ENCODE peak calls at places on chromosomes 5 and 9, in ten cellular contexts. M is left cardiac atrium; B is heart left ventricle; Y is left lung; T is WTC11; L is CD4-positive, CD25-positive, alpha-beta regulatory T cell; J is activated CD4-positive, alpha-beta T cell treated with anti-CD3 and anti-CD28 coated beads for 36 hours; P is left lobe of liver; X is activated CD8-positive, alpha-beta T cell treated with anti-CD3 and anti-CD28 coated beads for 36 hours; W is right cardiac atrium. H is an unnamed sample.

GRCh38 chr5:10904862-10905432 is 143.9 kb upstream of the DAP start:
- ATAC-seq in M (no peak), B (no peak), Y (no peak), T (peak), L (no peak), J (no peak), P (no peak), X (no peak), W (no peak), H (no peak)

GRCh38 chr5:58076473-58077257 is 383.2 kb downstream of the PLK2 start:
- ATAC-seq in M (no peak), B (no peak), Y (no peak), T (no peak), L (no peak), J (no peak), P (no peak), X (no peak), W (peak), H (peak)

GRCh38 chr5:154653764-154654483 is 101.3 kb upstream of the LARP1 start:
- ATAC-seq in M (peak), B (peak), Y (no peak), T (peak), L (no peak), J (no peak), P (peak), X (no peak), W (peak), H (peak)

GRCh38 chr5:95759005-95759404 is 27.9 kb downstream of the RHOBTB3 start:
- ATAC-seq in M (no peak), B (no peak), Y (peak), T (no peak), L (no peak), J (no peak), P (peak), X (no peak), W (peak), H (no peak)

GRCh38 chr5:176901260-176902101 is 2.3 kb upstream of the HK3 start:
- ATAC-seq in M (no peak), B (peak), Y (no peak), T (no peak), L (no peak), J (peak), P (no peak), X (peak), W (no peak), H (no peak)

GRCh38 chr5:151075698-151076331 is 5.0 kb downstream of the TNIP1 start:
- ATAC-seq in M (no peak), B (peak), Y (peak), T (no peak), L (no peak), J (no peak), P (peak), X (no peak), W (no peak), H (no peak)

GRCh38 chr5:71802673-71803072 is 83.6 kb downstream of the CARTPT start:
- ATAC-seq in M (no peak), B (no peak), Y (no peak), T (no peak), L (no peak), J (no peak), P (no peak), X (no peak), W (no peak), H (no peak)

GRCh38 chr9:95065224-95065623 is 252.3 kb downstream of the FANCC start:
- ATAC-seq in M (peak), B (peak), Y (no peak), T (no peak), L (no peak), J (no peak), P (peak), X (no peak), W (peak), H (no peak)

GRCh38 chr5:181153814-181154213 is 6.4 kb downstream of the OR2V2 start:
- ATAC-seq in M (no peak), B (no peak), Y (no peak), T (no peak), L (peak), J (peak), P (no peak), X (peak), W (no peak), H (no peak)

GRCh38 chr5:96952946-96953730 is 17.3 kb downstream of the LNPEP start:
- ATAC-seq in M (no peak), B (no peak), Y (no peak), T (no peak), L (no peak), J (no peak), P (no peak), X (no peak), W (no peak), H (no peak)

GRCh38 chr5:161847447-161847846 is 473 bp upstream of the GABRA1 start:
- ATAC-seq in M (no peak), B (no peak), Y (no peak), T (peak), L (no peak), J (no peak), P (no peak), X (no peak), W (no peak), H (no peak)

GRCh38 chr9:14343236-14343947 is 29.5 kb upstream of the NFIB start:
- ATAC-seq in M (no peak), B (no peak), Y (no peak), T (no peak), L (no peak), J (no peak), P (no peak), X (no peak), W (no peak), H (peak)

GRCh38 chr5:179895861-179896260 is 11.8 kb downstream of the TBC1D9B start:
- ATAC-seq in M (no peak), B (no peak), Y (no peak), T (no peak), L (no peak), J (no peak), P (no peak), X (no peak), W (no peak), H (no peak)

GRCh38 chr5:154898210-154898609 is 39.8 kb downstream of the CNOT8 start:
- ATAC-seq in M (peak), B (no peak), Y (no peak), T (no peak), L (no peak), J (no peak), P (peak), X (no peak), W (no peak), H (no peak)